ENCODE peak calls at places on chromosomes 3 and 15, in six cellular contexts. N is fibroblast of the aortic adventitia; A is HCT116; H is NCI-H1436; P is uterus; T is activated effector memory CD4-positive, alpha-beta T cell treated with anti-CD3 and anti-CD28 coated beads, Interleukin-2, amount 50 U/mL, for 16 hours. J is an unnamed sample.

GRCh38 chr3:38553071-38553470 is 56.9 kb downstream of the EXOG start:
- DNase-seq in T (no peak), P (no peak), A (no peak), H (no peak), N (no peak), J (no peak)

GRCh38 chr3:149441662-149442442 is 32.6 kb upstream of the TM4SF4 start:
- DNase-seq in P (no peak), H (no peak), N (no peak), A (no peak), T (no peak), J (no peak)

GRCh38 chr3:119695480-119695879 is 7.3 kb upstream of the CFAP91 start:
- DNase-seq in P (no peak), A (peak; percentile 49), H (no peak), N (peak; percentile 27), T (no peak), J (no peak)

GRCh38 chr15:54159044-54159443 is 180.8 kb downstream of the UNC13C start:
- DNase-seq in P (no peak), A (no peak), H (no peak), N (peak; percentile 25), T (no peak), J (no peak)

GRCh38 chr3:186953011-186953487 is 22.7 kb downstream of the ST6GAL1 start:
- DNase-seq in P (no peak), N (peak; percentile 16), H (no peak), A (no peak), T (no peak), J (no peak)

GRCh38 chr15:89958107-89958805 is 42.9 kb upstream of the ZNF710 start:
- DNase-seq in T (no peak), N (no peak), P (no peak), A (no peak), H (no peak), J (no peak)

GRCh38 chr3:114442251-114442650 is 148.4 kb downstream of the TIGIT start:
- DNase-seq in A (no peak), T (no peak), P (no peak), N (peak; percentile 57), H (no peak), J (no peak)

GRCh38 chr3:108329087-108329486 is 32.7 kb downstream of the HHLA2 start:
- DNase-seq in T (no peak), N (no peak), A (no peak), H (no peak), P (no peak), J (no peak)

GRCh38 chr3:65402597-65402996 is 636.1 kb downstream of the MAGI1 start:
- DNase-seq in A (no peak), T (no peak), H (no peak), N (peak; percentile 69), P (no peak), J (no peak)

GRCh38 chr3:188533172-188533571 is 379.2 kb downstream of the LPP start:
- DNase-seq in N (no peak), T (no peak), H (no peak), P (no peak), A (no peak), J (no peak)

GRCh38 chr3:119676020-119676419 is 1.2 kb downstream of the COX17 start:
- DNase-seq in H (no peak), N (no peak), A (no peak), T (no peak), P (no peak), J (no peak)

GRCh38 chr15:52801748-52802085 is 11.6 kb upstream of the ONECUT1 start:
- DNase-seq in N (no peak), H (no peak), T (no peak), A (no peak), P (no peak), J (no peak)

GRCh38 chr3:190983875-190984274 is 121.4 kb upstream of the GMNC start:
- DNase-seq in N (no peak), A (no peak), P (no peak), T (no peak), H (no peak), J (no peak)

GRCh38 chr3:72120039-72120438 is 335.1 kb upstream of the PROK2 start:
- DNase-seq in P (no peak), A (no peak), H (no peak), N (no peak), T (no peak), J (no peak)

GRCh38 chr3:69738859-69739203 is 433 bp upstream of the MITF start:
- DNase-seq in P (no peak), N (no peak), T (no peak), A (no peak), H (no peak), J (no peak)

GRCh38 chr3:7574435-7574834 is 713.5 kb downstream of the GRM7 start:
- DNase-seq in A (no peak), P (no peak), T (no peak), H (no peak), N (peak; percentile 7), J (no peak)

GRCh38 chr3:34292605-34293300 is 494.3 kb downstream of the PDCD6IP start:
- DNase-seq in P (no peak), A (no peak), T (no peak), N (no peak), H (no peak), J (no peak)

GRCh38 chr15:101538996-101539395 is 49.5 kb upstream of the PCSK6 start:
- DNase-seq in T (no peak), A (no peak), N (no peak), P (no peak), H (no peak), J (no peak)

GRCh38 chr3:66692108-66692750 is 191.4 kb upstream of the LRIG1 start:
- DNase-seq in N (no peak), A (no peak), P (no peak), T (no peak), H (no peak), J (no peak)

GRCh38 chr15:40550381-40551037 is 14.3 kb downstream of the CCDC32 start:
- DNase-seq in N (no peak), A (no peak), T (no peak), H (no peak), P (no peak), J (no peak)

GRCh38 chr3:69102384-69102783 is 17.6 kb downstream of the ARL6IP5 start:
- DNase-seq in N (no peak), A (no peak), H (no peak), T (no peak), P (no peak), J (no peak)

GRCh38 chr3:11535207-11535960 is 108.3 kb downstream of the VGLL4 start:
- DNase-seq in A (no peak), P (no peak), H (no peak), N (no peak), T (no peak), J (peak; percentile 35)

GRCh38 chr15:32867313-32867626 is 149.5 kb downstream of the GREM1 start:
- DNase-seq in N (peak; percentile 77), T (no peak), A (peak; percentile 68), H (no peak), P (no peak), J (no peak)

GRCh38 chr15:68209735-68210408 is 4.7 kb upstream of the CALML4 start:
- DNase-seq in H (no peak), P (no peak), N (no peak), A (no peak), T (peak; percentile 71), J (peak; percentile 41)

GRCh38 chr3:14289590-14290453 is 111.2 kb downstream of the LSM3 start:
- DNase-seq in P (no peak), N (peak; percentile 69), A (no peak), H (no peak), T (no peak), J (no peak)

GRCh38 chr3:96214941-96215340 is 599.5 kb upstream of the EPHA6 start:
- DNase-seq in A (no peak), T (no peak), H (no peak), P (no peak), N (no peak), J (no peak)

GRCh38 chr15:33960160-33960559 is 8.1 kb upstream of the CHRM5 start:
- DNase-seq in H (no peak), A (no peak), T (no peak), P (no peak), N (no peak), J (no peak)

GRCh38 chr3:128252083-128252482 is 98.8 kb downstream of the EEFSEC start:
- DNase-seq in T (no peak), P (no peak), H (no peak), N (no peak), A (no peak), J (no peak)

GRCh38 chr3:4570840-4571621 is 77.9 kb downstream of the ITPR1 start:
- DNase-seq in T (no peak), H (no peak), N (no peak), A (no peak), P (no peak), J (no peak)

GRCh38 chr3:17155951-17156350 is 271.2 kb downstream of the PLCL2 start:
- DNase-seq in N (no peak), H (no peak), A (no peak), P (no peak), T (peak; percentile 53), J (no peak)

GRCh38 chr3:98483626-98484025 is 13.9 kb upstream of the OR5K2 start:
- DNase-seq in P (no peak), H (no peak), N (peak; percentile 10), T (no peak), A (peak; percentile 37), J (no peak)

GRCh38 chr15:58626378-58626777 is 123.1 kb downstream of the ADAM10 start:
- DNase-seq in A (no peak), H (no peak), P (no peak), N (no peak), T (no peak), J (no peak)

GRCh38 chr3:39763390-39763789 is 46.0 kb upstream of the MYRIP start:
- DNase-seq in N (no peak), H (no peak), A (no peak), T (no peak), P (no peak), J (no peak)

GRCh38 chr3:111595239-111595638 is at the start of gene ZBED2:
- DNase-seq in A (no peak), T (no peak), H (no peak), P (no peak), N (no peak), J (no peak)